ENCODE peak calls at places on chromosomes 5 and 9, in five cellular contexts. One of them, this sample, is unnamed.

GRCh38 chr5:107472620-107473064 is 198.1 kb downstream of the EFNA5 start:
- DNase-seq in WTC11: peak
- DNase-seq in HepG2: no peak
- DNase-seq in H1: no peak
- DNase-seq in GM12878: no peak
- DNase-seq in this sample: no peak

GRCh38 chr5:37837101-37838032 is 2.5 kb downstream of the GDNF start:
- DNase-seq in WTC11: peak
- DNase-seq in HepG2: no peak
- DNase-seq in H1: peak
- DNase-seq in GM12878: no peak
- DNase-seq in this sample: peak

GRCh38 chr9:136526625-136527066 is 19.2 kb downstream of the NOTCH1 start:
- DNase-seq in WTC11: no peak
- DNase-seq in HepG2: no peak
- DNase-seq in H1: no peak
- DNase-seq in GM12878: no peak
- DNase-seq in this sample: no peak

GRCh38 chr9:133635903-133636531 is at the start of gene DBH:
- DNase-seq in WTC11: no peak
- DNase-seq in HepG2: no peak
- DNase-seq in H1: no peak
- DNase-seq in GM12878: no peak
- DNase-seq in this sample: no peak

GRCh38 chr5:58735637-58736036 is 152.8 kb downstream of the RAB3C start:
- DNase-seq in WTC11: no peak
- DNase-seq in HepG2: peak
- DNase-seq in H1: no peak
- DNase-seq in GM12878: no peak
- DNase-seq in this sample: no peak

GRCh38 chr9:114226289-114227055 is 71.1 kb downstream of the COL27A1 start:
- DNase-seq in WTC11: no peak
- DNase-seq in HepG2: no peak
- DNase-seq in H1: no peak
- DNase-seq in GM12878: no peak
- DNase-seq in this sample: no peak

GRCh38 chr9:6382681-6383080 is 30.3 kb upstream of the UHRF2 start:
- DNase-seq in WTC11: no peak
- DNase-seq in HepG2: no peak
- DNase-seq in H1: no peak
- DNase-seq in GM12878: no peak
- DNase-seq in this sample: no peak

GRCh38 chr5:143533978-143534763 is 130.7 kb upstream of the NR3C1 start:
- DNase-seq in WTC11: no peak
- DNase-seq in HepG2: no peak
- DNase-seq in H1: no peak
- DNase-seq in GM12878: no peak
- DNase-seq in this sample: no peak

GRCh38 chr5:26553079-26553478 is 485.3 kb downstream of the CDH9 start:
- DNase-seq in WTC11: no peak
- DNase-seq in HepG2: no peak
- DNase-seq in H1: no peak
- DNase-seq in GM12878: no peak
- DNase-seq in this sample: no peak

GRCh38 chr9:99192786-99193465 is 28.8 kb downstream of the ALG2 start:
- DNase-seq in WTC11: no peak
- DNase-seq in HepG2: no peak
- DNase-seq in H1: no peak
- DNase-seq in GM12878: no peak
- DNase-seq in this sample: no peak

GRCh38 chr5:82766216-82766615 is 311.0 kb downstream of the TMEM167A start:
- DNase-seq in WTC11: no peak
- DNase-seq in HepG2: no peak
- DNase-seq in H1: no peak
- DNase-seq in GM12878: no peak
- DNase-seq in this sample: no peak

GRCh38 chr5:55418994-55419991 is 111.5 kb downstream of the MTREX start:
- DNase-seq in WTC11: no peak
- DNase-seq in HepG2: peak
- DNase-seq in H1: no peak
- DNase-seq in GM12878: no peak
- DNase-seq in this sample: no peak

GRCh38 chr5:158807947-158808346 is 291.8 kb downstream of the EBF1 start:
- DNase-seq in WTC11: no peak
- DNase-seq in HepG2: no peak
- DNase-seq in H1: no peak
- DNase-seq in GM12878: no peak
- DNase-seq in this sample: no peak

GRCh38 chr5:15573594-15573993 is 73.6 kb downstream of the FBXL7 start:
- DNase-seq in WTC11: no peak
- DNase-seq in HepG2: no peak
- DNase-seq in H1: no peak
- DNase-seq in GM12878: no peak
- DNase-seq in this sample: no peak

GRCh38 chr5:115184780-115185179 is 15.1 kb upstream of the TRIM36 start:
- DNase-seq in WTC11: no peak
- DNase-seq in HepG2: no peak
- DNase-seq in H1: no peak
- DNase-seq in GM12878: no peak
- DNase-seq in this sample: no peak

GRCh38 chr5:88836195-88836838 is 46.7 kb downstream of the MEF2C start:
- DNase-seq in WTC11: peak
- DNase-seq in HepG2: no peak
- DNase-seq in H1: no peak
- DNase-seq in GM12878: no peak
- DNase-seq in this sample: peak

GRCh38 chr9:4922730-4923129 is 62.3 kb upstream of the JAK2 start:
- DNase-seq in WTC11: no peak
- DNase-seq in HepG2: no peak
- DNase-seq in H1: no peak
- DNase-seq in GM12878: no peak
- DNase-seq in this sample: no peak

GRCh38 chr5:78968781-78969180 is 16.3 kb downstream of the ARSB start:
- DNase-seq in WTC11: no peak
- DNase-seq in HepG2: no peak
- DNase-seq in H1: no peak
- DNase-seq in GM12878: no peak
- DNase-seq in this sample: no peak

GRCh38 chr5:78959767-78960166 is 25.3 kb downstream of the ARSB start:
- DNase-seq in WTC11: no peak
- DNase-seq in HepG2: no peak
- DNase-seq in H1: no peak
- DNase-seq in GM12878: no peak
- DNase-seq in this sample: no peak

GRCh38 chr5:78961743-78962142 is 23.4 kb downstream of the ARSB start:
- DNase-seq in WTC11: no peak
- DNase-seq in HepG2: no peak
- DNase-seq in H1: no peak
- DNase-seq in GM12878: no peak
- DNase-seq in this sample: no peak

GRCh38 chr5:78964889-78965288 is 20.2 kb downstream of the ARSB start:
- DNase-seq in WTC11: no peak
- DNase-seq in HepG2: peak
- DNase-seq in H1: no peak
- DNase-seq in GM12878: no peak
- DNase-seq in this sample: no peak
- TF ChIP-seq ATF2 in WTC11: no peak
- TF ChIP-seq ATF2 in HepG2: no peak
- TF ChIP-seq ATF2 in H1: no peak
- TF ChIP-seq ATF2 in GM12878: no peak
- TF ChIP-seq ATF2 in this sample: no peak

GRCh38 chr5:169637085-169637855 is at the start of gene DOCK2:
- DNase-seq in WTC11: peak
- DNase-seq in HepG2: no peak
- DNase-seq in H1: peak
- DNase-seq in GM12878: no peak
- DNase-seq in this sample: peak
- TF ChIP-seq ATF2 in WTC11: no peak
- TF ChIP-seq ATF2 in HepG2: no peak
- TF ChIP-seq ATF2 in H1: no peak
- TF ChIP-seq ATF2 in GM12878: no peak
- TF ChIP-seq ATF2 in this sample: no peak

DNA sequence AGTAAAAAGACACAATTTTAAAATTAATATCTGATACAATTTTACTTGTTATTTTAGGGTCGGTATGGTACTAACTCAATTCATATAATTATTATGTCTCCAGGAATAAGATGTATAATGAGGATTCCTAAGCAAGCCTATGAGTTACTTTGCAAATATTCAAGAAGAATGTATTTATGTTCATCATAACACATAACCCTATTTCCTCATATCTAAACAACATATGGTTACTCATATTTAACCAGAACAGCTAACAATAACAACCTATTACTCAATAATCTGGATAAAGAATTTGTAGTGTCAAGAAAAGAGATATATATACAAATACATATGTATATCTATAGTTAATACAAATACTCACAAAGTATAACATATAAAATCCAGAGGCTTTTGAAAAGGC is 285.9 kb downstream of the ARL15 start:
- DNase-seq in WTC11: no peak
- DNase-seq in HepG2: no peak
- DNase-seq in H1: no peak
- DNase-seq in GM12878: no peak
- DNase-seq in this sample: no peak
- TF ChIP-seq ATF2 in WTC11: no peak
- TF ChIP-seq ATF2 in HepG2: no peak
- TF ChIP-seq ATF2 in H1: no peak
- TF ChIP-seq ATF2 in GM12878: no peak
- TF ChIP-seq ATF2 in this sample: no peak

GRCh38 chr9:94971378-94972131 is 245.1 kb downstream of the AOPEP start:
- DNase-seq in WTC11: no peak
- DNase-seq in HepG2: peak
- DNase-seq in H1: no peak
- DNase-seq in GM12878: no peak
- DNase-seq in this sample: no peak
- TF ChIP-seq ATF2 in WTC11: no peak
- TF ChIP-seq ATF2 in HepG2: peak
- TF ChIP-seq ATF2 in H1: no peak
- TF ChIP-seq ATF2 in GM12878: no peak
- TF ChIP-seq ATF2 in this sample: no peak

This sample was measured in K562.